ENCODE peak calls at places on chromosomes 16 and 17, in ten cellular contexts. One of them, this sample, is unnamed.

GRCh38 chr17:82936768-82937171 is 96.9 kb upstream of the ZNF750 start:
- DNase-seq in T-cell: no peak
- DNase-seq in GM04504: no peak
- DNase-seq in SK-N-MC: no peak
- DNase-seq in A172: no peak
- DNase-seq in NCI-H345: no peak
- DNase-seq in amygdala: no peak
- DNase-seq in pulmonary artery endothelial cell: no peak
- DNase-seq in M059J: no peak
- DNase-seq in stimulated activated CD8-positive, alpha-beta memory T cell treated with anti-CD3 and anti-CD28 coated beads, Interleukin-7, amount 100 ng/mL, for 4 hours: no peak
- DNase-seq in this sample: no peak

GRCh38 chr16:73878616-73879015 is 418.0 kb upstream of the PSMD7 start:
- DNase-seq in T-cell: no peak
- DNase-seq in GM04504: peak; percentile 40
- DNase-seq in SK-N-MC: no peak
- DNase-seq in A172: peak; percentile 72
- DNase-seq in NCI-H345: peak; percentile 70
- DNase-seq in amygdala: no peak
- DNase-seq in pulmonary artery endothelial cell: peak; percentile 19
- DNase-seq in M059J: peak; percentile 66
- DNase-seq in stimulated activated CD8-positive, alpha-beta memory T cell treated with anti-CD3 and anti-CD28 coated beads, Interleukin-7, amount 100 ng/mL, for 4 hours: no peak
- DNase-seq in this sample: no peak

GRCh38 chr17:10844667-10845387 is 6.9 kb upstream of the PIRT start:
- DNase-seq in T-cell: peak; percentile 61
- DNase-seq in GM04504: peak; percentile 22
- DNase-seq in SK-N-MC: no peak
- DNase-seq in A172: peak; percentile 70
- DNase-seq in NCI-H345: peak; percentile 46
- DNase-seq in amygdala: peak; percentile 43
- DNase-seq in pulmonary artery endothelial cell: peak; percentile 17
- DNase-seq in M059J: peak; percentile 48
- DNase-seq in stimulated activated CD8-positive, alpha-beta memory T cell treated with anti-CD3 and anti-CD28 coated beads, Interleukin-7, amount 100 ng/mL, for 4 hours: peak; percentile 51
- DNase-seq in this sample: peak; percentile 69

GRCh38 chr17:77572065-77572601 is 386.4 kb upstream of the TNRC6C start:
- DNase-seq in T-cell: no peak
- DNase-seq in GM04504: no peak
- DNase-seq in SK-N-MC: no peak
- DNase-seq in A172: no peak
- DNase-seq in NCI-H345: no peak
- DNase-seq in amygdala: no peak
- DNase-seq in pulmonary artery endothelial cell: no peak
- DNase-seq in M059J: no peak
- DNase-seq in stimulated activated CD8-positive, alpha-beta memory T cell treated with anti-CD3 and anti-CD28 coated beads, Interleukin-7, amount 100 ng/mL, for 4 hours: no peak
- DNase-seq in this sample: no peak

GRCh38 chr17:3738562-3739295 is 15.0 kb downstream of the HASPIN start:
- DNase-seq in T-cell: peak; percentile 52
- DNase-seq in GM04504: no peak
- DNase-seq in SK-N-MC: no peak
- DNase-seq in A172: no peak
- DNase-seq in NCI-H345: peak; percentile 10
- DNase-seq in amygdala: peak; percentile 61
- DNase-seq in pulmonary artery endothelial cell: no peak
- DNase-seq in M059J: no peak
- DNase-seq in stimulated activated CD8-positive, alpha-beta memory T cell treated with anti-CD3 and anti-CD28 coated beads, Interleukin-7, amount 100 ng/mL, for 4 hours: peak; percentile 75
- DNase-seq in this sample: no peak

GRCh38 chr16:49592507-49593422 is 219.2 kb downstream of the C16orf78 start:
- DNase-seq in T-cell: peak; percentile 13
- DNase-seq in GM04504: no peak
- DNase-seq in SK-N-MC: no peak
- DNase-seq in A172: peak; percentile 42
- DNase-seq in NCI-H345: no peak
- DNase-seq in amygdala: no peak
- DNase-seq in pulmonary artery endothelial cell: no peak
- DNase-seq in M059J: no peak
- DNase-seq in stimulated activated CD8-positive, alpha-beta memory T cell treated with anti-CD3 and anti-CD28 coated beads, Interleukin-7, amount 100 ng/mL, for 4 hours: no peak
- DNase-seq in this sample: no peak

GRCh38 chr16:68539704-68540370 is 746 bp downstream of the ZFP90 start:
- DNase-seq in T-cell: no peak
- DNase-seq in GM04504: no peak
- DNase-seq in SK-N-MC: no peak
- DNase-seq in A172: peak; percentile 31
- DNase-seq in NCI-H345: peak; percentile 33
- DNase-seq in amygdala: no peak
- DNase-seq in pulmonary artery endothelial cell: no peak
- DNase-seq in M059J: peak; percentile 28
- DNase-seq in stimulated activated CD8-positive, alpha-beta memory T cell treated with anti-CD3 and anti-CD28 coated beads, Interleukin-7, amount 100 ng/mL, for 4 hours: no peak
- DNase-seq in this sample: no peak

GRCh38 chr17:73760186-73760758 is 116.0 kb upstream of the SDK2 start:
- DNase-seq in T-cell: no peak
- DNase-seq in GM04504: no peak
- DNase-seq in SK-N-MC: no peak
- DNase-seq in A172: peak; percentile 14
- DNase-seq in NCI-H345: peak; percentile 49
- DNase-seq in amygdala: no peak
- DNase-seq in pulmonary artery endothelial cell: no peak
- DNase-seq in M059J: no peak
- DNase-seq in stimulated activated CD8-positive, alpha-beta memory T cell treated with anti-CD3 and anti-CD28 coated beads, Interleukin-7, amount 100 ng/mL, for 4 hours: no peak
- DNase-seq in this sample: no peak

GRCh38 chr17:29151567-29151966 is 28.6 kb downstream of the MYO18A start:
- DNase-seq in T-cell: no peak
- DNase-seq in GM04504: no peak
- DNase-seq in SK-N-MC: no peak
- DNase-seq in A172: peak; percentile 84
- DNase-seq in NCI-H345: no peak
- DNase-seq in amygdala: peak; percentile 56
- DNase-seq in pulmonary artery endothelial cell: no peak
- DNase-seq in M059J: peak; percentile 92
- DNase-seq in stimulated activated CD8-positive, alpha-beta memory T cell treated with anti-CD3 and anti-CD28 coated beads, Interleukin-7, amount 100 ng/mL, for 4 hours: no peak
- DNase-seq in this sample: peak; percentile 70

GRCh38 chr16:27189335-27189972 is 13.9 kb upstream of the KDM8 start:
- DNase-seq in T-cell: no peak
- DNase-seq in GM04504: no peak
- DNase-seq in SK-N-MC: no peak
- DNase-seq in A172: no peak
- DNase-seq in NCI-H345: peak; percentile 13
- DNase-seq in amygdala: no peak
- DNase-seq in pulmonary artery endothelial cell: no peak
- DNase-seq in M059J: no peak
- DNase-seq in stimulated activated CD8-positive, alpha-beta memory T cell treated with anti-CD3 and anti-CD28 coated beads, Interleukin-7, amount 100 ng/mL, for 4 hours: no peak
- DNase-seq in this sample: no peak

GRCh38 chr17:74987909-74988711 is 678 bp downstream of the CDR2L start:
- DNase-seq in T-cell: no peak
- DNase-seq in GM04504: peak; percentile 67
- DNase-seq in SK-N-MC: no peak
- DNase-seq in A172: peak; percentile 62
- DNase-seq in NCI-H345: peak; percentile 48
- DNase-seq in amygdala: peak; percentile 64
- DNase-seq in pulmonary artery endothelial cell: peak; percentile 49
- DNase-seq in M059J: peak; percentile 69
- DNase-seq in stimulated activated CD8-positive, alpha-beta memory T cell treated with anti-CD3 and anti-CD28 coated beads, Interleukin-7, amount 100 ng/mL, for 4 hours: no peak
- DNase-seq in this sample: peak; percentile 77

GRCh38 chr17:82823004-82823403 is 16.8 kb downstream of the ZNF750 start:
- DNase-seq in T-cell: no peak
- DNase-seq in GM04504: no peak
- DNase-seq in SK-N-MC: no peak
- DNase-seq in A172: no peak
- DNase-seq in NCI-H345: no peak
- DNase-seq in amygdala: no peak
- DNase-seq in pulmonary artery endothelial cell: no peak
- DNase-seq in M059J: no peak
- DNase-seq in stimulated activated CD8-positive, alpha-beta memory T cell treated with anti-CD3 and anti-CD28 coated beads, Interleukin-7, amount 100 ng/mL, for 4 hours: no peak
- DNase-seq in this sample: no peak

GRCh38 chr16:86016201-86016965 is 117.4 kb downstream of the IRF8 start:
- DNase-seq in T-cell: no peak
- DNase-seq in GM04504: peak; percentile 39
- DNase-seq in SK-N-MC: no peak
- DNase-seq in A172: peak; percentile 50
- DNase-seq in NCI-H345: peak; percentile 25
- DNase-seq in amygdala: no peak
- DNase-seq in pulmonary artery endothelial cell: peak; percentile 26
- DNase-seq in M059J: peak; percentile 55
- DNase-seq in stimulated activated CD8-positive, alpha-beta memory T cell treated with anti-CD3 and anti-CD28 coated beads, Interleukin-7, amount 100 ng/mL, for 4 hours: no peak
- DNase-seq in this sample: no peak

GRCh38 chr16:11051430-11052079 is 107.2 kb downstream of the CLEC16A start:
- DNase-seq in T-cell: no peak
- DNase-seq in GM04504: no peak
- DNase-seq in SK-N-MC: no peak
- DNase-seq in A172: no peak
- DNase-seq in NCI-H345: no peak
- DNase-seq in amygdala: no peak
- DNase-seq in pulmonary artery endothelial cell: no peak
- DNase-seq in M059J: no peak
- DNase-seq in stimulated activated CD8-positive, alpha-beta memory T cell treated with anti-CD3 and anti-CD28 coated beads, Interleukin-7, amount 100 ng/mL, for 4 hours: no peak
- DNase-seq in this sample: no peak

GRCh38 chr17:30232015-30232821 is 3.3 kb downstream of the SLC6A4 start:
- DNase-seq in T-cell: no peak
- DNase-seq in GM04504: no peak
- DNase-seq in SK-N-MC: no peak
- DNase-seq in A172: no peak
- DNase-seq in NCI-H345: no peak
- DNase-seq in amygdala: no peak
- DNase-seq in pulmonary artery endothelial cell: no peak
- DNase-seq in M059J: no peak
- DNase-seq in stimulated activated CD8-positive, alpha-beta memory T cell treated with anti-CD3 and anti-CD28 coated beads, Interleukin-7, amount 100 ng/mL, for 4 hours: no peak
- DNase-seq in this sample: no peak

GRCh38 chr17:69223809-69224208 is 4.8 kb downstream of the ABCA10 start:
- DNase-seq in T-cell: no peak
- DNase-seq in GM04504: no peak
- DNase-seq in SK-N-MC: no peak
- DNase-seq in A172: no peak
- DNase-seq in NCI-H345: peak; percentile 22
- DNase-seq in amygdala: no peak
- DNase-seq in pulmonary artery endothelial cell: no peak
- DNase-seq in M059J: no peak
- DNase-seq in stimulated activated CD8-positive, alpha-beta memory T cell treated with anti-CD3 and anti-CD28 coated beads, Interleukin-7, amount 100 ng/mL, for 4 hours: no peak
- DNase-seq in this sample: no peak

GRCh38 chr17:31392856-31393748 is 1.6 kb downstream of the RAB11FIP4 start:
- DNase-seq in T-cell: no peak
- DNase-seq in GM04504: no peak
- DNase-seq in SK-N-MC: no peak
- DNase-seq in A172: no peak
- DNase-seq in NCI-H345: no peak
- DNase-seq in amygdala: no peak
- DNase-seq in pulmonary artery endothelial cell: no peak
- DNase-seq in M059J: no peak
- DNase-seq in stimulated activated CD8-positive, alpha-beta memory T cell treated with anti-CD3 and anti-CD28 coated beads, Interleukin-7, amount 100 ng/mL, for 4 hours: no peak
- DNase-seq in this sample: no peak

GRCh38 chr16:87834668-87835473 is 34.4 kb downstream of the SLC7A5 start:
- DNase-seq in T-cell: no peak
- DNase-seq in GM04504: no peak
- DNase-seq in SK-N-MC: no peak
- DNase-seq in A172: peak; percentile 58
- DNase-seq in NCI-H345: peak; percentile 71
- DNase-seq in amygdala: no peak
- DNase-seq in pulmonary artery endothelial cell: no peak
- DNase-seq in M059J: no peak
- DNase-seq in stimulated activated CD8-positive, alpha-beta memory T cell treated with anti-CD3 and anti-CD28 coated beads, Interleukin-7, amount 100 ng/mL, for 4 hours: no peak
- DNase-seq in this sample: no peak

GRCh38 chr16:12256880-12257279 is 280.3 kb downstream of the SNX29 start:
- DNase-seq in T-cell: no peak
- DNase-seq in GM04504: no peak
- DNase-seq in SK-N-MC: no peak
- DNase-seq in A172: no peak
- DNase-seq in NCI-H345: no peak
- DNase-seq in amygdala: no peak
- DNase-seq in pulmonary artery endothelial cell: no peak
- DNase-seq in M059J: no peak
- DNase-seq in stimulated activated CD8-positive, alpha-beta memory T cell treated with anti-CD3 and anti-CD28 coated beads, Interleukin-7, amount 100 ng/mL, for 4 hours: no peak
- DNase-seq in this sample: no peak

GRCh38 chr16:82658796-82659195 is 32.0 kb downstream of the CDH13 start:
- DNase-seq in T-cell: no peak
- DNase-seq in GM04504: no peak
- DNase-seq in SK-N-MC: no peak
- DNase-seq in A172: no peak
- DNase-seq in NCI-H345: no peak
- DNase-seq in amygdala: no peak
- DNase-seq in pulmonary artery endothelial cell: no peak
- DNase-seq in M059J: no peak
- DNase-seq in stimulated activated CD8-positive, alpha-beta memory T cell treated with anti-CD3 and anti-CD28 coated beads, Interleukin-7, amount 100 ng/mL, for 4 hours: no peak
- DNase-seq in this sample: peak; percentile 48

GRCh38 chr16:67468731-67469130 is 12.2 kb downstream of the ATP6V0D1 start:
- DNase-seq in T-cell: no peak
- DNase-seq in GM04504: no peak
- DNase-seq in SK-N-MC: no peak
- DNase-seq in A172: no peak
- DNase-seq in NCI-H345: no peak
- DNase-seq in amygdala: no peak
- DNase-seq in pulmonary artery endothelial cell: no peak
- DNase-seq in M059J: no peak
- DNase-seq in stimulated activated CD8-positive, alpha-beta memory T cell treated with anti-CD3 and anti-CD28 coated beads, Interleukin-7, amount 100 ng/mL, for 4 hours: no peak
- DNase-seq in this sample: no peak

GRCh38 chr16:70159355-70160348 is 13.9 kb upstream of the CLEC18C start:
- DNase-seq in T-cell: no peak
- DNase-seq in GM04504: no peak
- DNase-seq in SK-N-MC: no peak
- DNase-seq in A172: no peak
- DNase-seq in NCI-H345: no peak
- DNase-seq in amygdala: no peak
- DNase-seq in pulmonary artery endothelial cell: no peak
- DNase-seq in M059J: no peak
- DNase-seq in stimulated activated CD8-positive, alpha-beta memory T cell treated with anti-CD3 and anti-CD28 coated beads, Interleukin-7, amount 100 ng/mL, for 4 hours: no peak
- DNase-seq in this sample: no peak

GRCh38 chr17:78939615-78940014 is 14.4 kb upstream of the TIMP2 start:
- DNase-seq in T-cell: no peak
- DNase-seq in GM04504: no peak
- DNase-seq in SK-N-MC: no peak
- DNase-seq in A172: peak; percentile 63
- DNase-seq in NCI-H345: no peak
- DNase-seq in amygdala: no peak
- DNase-seq in pulmonary artery endothelial cell: no peak
- DNase-seq in M059J: peak; percentile 60
- DNase-seq in stimulated activated CD8-positive, alpha-beta memory T cell treated with anti-CD3 and anti-CD28 coated beads, Interleukin-7, amount 100 ng/mL, for 4 hours: no peak
- DNase-seq in this sample: peak; percentile 72

GRCh38 chr17:1710807-1711553 is 803 bp upstream of the TLCD2 start:
- DNase-seq in T-cell: no peak
- DNase-seq in GM04504: no peak
- DNase-seq in SK-N-MC: no peak
- DNase-seq in A172: no peak
- DNase-seq in NCI-H345: no peak
- DNase-seq in amygdala: no peak
- DNase-seq in pulmonary artery endothelial cell: no peak
- DNase-seq in M059J: peak; percentile 57
- DNase-seq in stimulated activated CD8-positive, alpha-beta memory T cell treated with anti-CD3 and anti-CD28 coated beads, Interleukin-7, amount 100 ng/mL, for 4 hours: no peak
- DNase-seq in this sample: no peak

GRCh38 chr16:30874821-30875717 is 18.8 kb downstream of the BCL7C start:
- DNase-seq in T-cell: peak; percentile 79
- DNase-seq in GM04504: peak; percentile 76
- DNase-seq in SK-N-MC: no peak
- DNase-seq in A172: peak; percentile 85
- DNase-seq in NCI-H345: peak; percentile 97
- DNase-seq in amygdala: peak; percentile 85
- DNase-seq in pulmonary artery endothelial cell: peak; percentile 66
- DNase-seq in M059J: peak; percentile 89
- DNase-seq in stimulated activated CD8-positive, alpha-beta memory T cell treated with anti-CD3 and anti-CD28 coated beads, Interleukin-7, amount 100 ng/mL, for 4 hours: peak; percentile 77
- DNase-seq in this sample: peak; percentile 95

GRCh38 chr17:44956076-44956475 is 8.5 kb upstream of the KIF18B start:
- DNase-seq in T-cell: no peak
- DNase-seq in GM04504: no peak
- DNase-seq in SK-N-MC: no peak
- DNase-seq in A172: no peak
- DNase-seq in NCI-H345: no peak
- DNase-seq in amygdala: no peak
- DNase-seq in pulmonary artery endothelial cell: no peak
- DNase-seq in M059J: no peak
- DNase-seq in stimulated activated CD8-positive, alpha-beta memory T cell treated with anti-CD3 and anti-CD28 coated beads, Interleukin-7, amount 100 ng/mL, for 4 hours: no peak
- DNase-seq in this sample: no peak

GRCh38 chr17:55089955-55090573 is 121.5 kb downstream of the STXBP4 start:
- DNase-seq in T-cell: peak; percentile 15
- DNase-seq in GM04504: no peak
- DNase-seq in SK-N-MC: no peak
- DNase-seq in A172: peak; percentile 41
- DNase-seq in NCI-H345: no peak
- DNase-seq in amygdala: no peak
- DNase-seq in pulmonary artery endothelial cell: no peak
- DNase-seq in M059J: peak; percentile 63
- DNase-seq in stimulated activated CD8-positive, alpha-beta memory T cell treated with anti-CD3 and anti-CD28 coated beads, Interleukin-7, amount 100 ng/mL, for 4 hours: peak; percentile 0
- DNase-seq in this sample: no peak

GRCh38 chr17:82668024-82668630 is 19.9 kb upstream of the WDR45B start:
- DNase-seq in T-cell: no peak
- DNase-seq in GM04504: no peak
- DNase-seq in SK-N-MC: no peak
- DNase-seq in A172: no peak
- DNase-seq in NCI-H345: no peak
- DNase-seq in amygdala: no peak
- DNase-seq in pulmonary artery endothelial cell: no peak
- DNase-seq in M059J: no peak
- DNase-seq in stimulated activated CD8-positive, alpha-beta memory T cell treated with anti-CD3 and anti-CD28 coated beads, Interleukin-7, amount 100 ng/mL, for 4 hours: no peak
- DNase-seq in this sample: no peak

This sample was measured in MG63.